ENCODE peak calls at places on chromosomes 4 and X, in ten cellular contexts. One of them, this sample, is unnamed.

GRCh38 chrX:153537526-153538295 is 20.3 kb downstream of the ATP2B3 start:
- DNase-seq in foreskin fibroblast: no peak
- DNase-seq in brain microvascular endothelial cell: no peak
- DNase-seq in cardiac muscle cell: no peak
- DNase-seq in cardiac fibroblast: no peak
- DNase-seq in HCT116: no peak
- DNase-seq in colonic mucosa: no peak
- DNase-seq in RWPE1: no peak
- DNase-seq in breast epithelium: no peak
- DNase-seq in fibroblast of lung: no peak
- DNase-seq in this sample: no peak

GRCh38 chr4:32140636-32141035 is 1420.5 kb downstream of the PCDH7 start:
- DNase-seq in colonic mucosa: no peak
- DNase-seq in fibroblast of lung: peak
- DNase-seq in RWPE1: peak
- DNase-seq in breast epithelium: no peak
- DNase-seq in cardiac muscle cell: peak
- DNase-seq in brain microvascular endothelial cell: peak
- DNase-seq in HCT116: no peak
- DNase-seq in cardiac fibroblast: peak
- DNase-seq in foreskin fibroblast: peak
- DNase-seq in this sample: no peak

GRCh38 chr4:95761441-95761840 is 78.5 kb upstream of the PDHA2 start:
- DNase-seq in brain microvascular endothelial cell: peak
- DNase-seq in RWPE1: peak
- DNase-seq in foreskin fibroblast: peak
- DNase-seq in colonic mucosa: no peak
- DNase-seq in cardiac muscle cell: peak
- DNase-seq in cardiac fibroblast: peak
- DNase-seq in breast epithelium: no peak
- DNase-seq in fibroblast of lung: peak
- DNase-seq in HCT116: peak
- DNase-seq in this sample: no peak

GRCh38 chrX:115650916-115651315 is 89.9 kb downstream of the PLS3 start:
- DNase-seq in fibroblast of lung: peak
- DNase-seq in cardiac fibroblast: peak
- DNase-seq in breast epithelium: no peak
- DNase-seq in RWPE1: peak
- DNase-seq in foreskin fibroblast: peak
- DNase-seq in brain microvascular endothelial cell: peak
- DNase-seq in HCT116: peak
- DNase-seq in colonic mucosa: peak
- DNase-seq in cardiac muscle cell: peak
- DNase-seq in this sample: peak

GRCh38 chrX:24659106-24659505 is 12.0 kb upstream of the PCYT1B start:
- DNase-seq in colonic mucosa: no peak
- DNase-seq in foreskin fibroblast: no peak
- DNase-seq in fibroblast of lung: no peak
- DNase-seq in cardiac fibroblast: no peak
- DNase-seq in HCT116: no peak
- DNase-seq in RWPE1: no peak
- DNase-seq in breast epithelium: no peak
- DNase-seq in brain microvascular endothelial cell: no peak
- DNase-seq in cardiac muscle cell: no peak
- DNase-seq in this sample: no peak

GRCh38 chr4:108889696-108890475 is 127.0 kb upstream of the ETNPPL start:
- DNase-seq in cardiac fibroblast: no peak
- DNase-seq in RWPE1: no peak
- DNase-seq in brain microvascular endothelial cell: no peak
- DNase-seq in HCT116: no peak
- DNase-seq in breast epithelium: no peak
- DNase-seq in foreskin fibroblast: no peak
- DNase-seq in fibroblast of lung: peak
- DNase-seq in cardiac muscle cell: no peak
- DNase-seq in colonic mucosa: no peak
- DNase-seq in this sample: no peak

GRCh38 chr4:41963105-41963504 is 18.5 kb upstream of the DCAF4L1 start:
- DNase-seq in colonic mucosa: no peak
- DNase-seq in cardiac muscle cell: peak
- DNase-seq in cardiac fibroblast: peak
- DNase-seq in breast epithelium: no peak
- DNase-seq in RWPE1: peak
- DNase-seq in brain microvascular endothelial cell: peak
- DNase-seq in foreskin fibroblast: peak
- DNase-seq in fibroblast of lung: peak
- DNase-seq in HCT116: peak
- DNase-seq in this sample: peak

GRCh38 chr4:80767944-80768343 is 262.6 kb upstream of the BMP3 start:
- DNase-seq in breast epithelium: no peak
- DNase-seq in HCT116: no peak
- DNase-seq in cardiac fibroblast: no peak
- DNase-seq in fibroblast of lung: peak
- DNase-seq in brain microvascular endothelial cell: no peak
- DNase-seq in foreskin fibroblast: peak
- DNase-seq in colonic mucosa: no peak
- DNase-seq in RWPE1: peak
- DNase-seq in cardiac muscle cell: no peak
- DNase-seq in this sample: peak

GRCh38 chr4:89939464-89939863 is 44.8 kb downstream of the MMRN1 start:
- DNase-seq in foreskin fibroblast: no peak
- DNase-seq in HCT116: no peak
- DNase-seq in cardiac fibroblast: no peak
- DNase-seq in breast epithelium: no peak
- DNase-seq in brain microvascular endothelial cell: no peak
- DNase-seq in fibroblast of lung: no peak
- DNase-seq in colonic mucosa: no peak
- DNase-seq in RWPE1: no peak
- DNase-seq in cardiac muscle cell: no peak
- DNase-seq in this sample: no peak

GRCh38 chrX:101708180-101708579 is 48.5 kb upstream of the ARMCX2 start:
- DNase-seq in brain microvascular endothelial cell: no peak
- DNase-seq in fibroblast of lung: no peak
- DNase-seq in breast epithelium: no peak
- DNase-seq in cardiac muscle cell: no peak
- DNase-seq in HCT116: no peak
- DNase-seq in colonic mucosa: no peak
- DNase-seq in foreskin fibroblast: peak
- DNase-seq in RWPE1: no peak
- DNase-seq in cardiac fibroblast: peak
- DNase-seq in this sample: no peak

GRCh38 chr4:187141101-187141500 is 417.4 kb upstream of the FAT1 start:
- DNase-seq in fibroblast of lung: peak
- DNase-seq in colonic mucosa: no peak
- DNase-seq in RWPE1: no peak
- DNase-seq in breast epithelium: no peak
- DNase-seq in cardiac fibroblast: no peak
- DNase-seq in cardiac muscle cell: no peak
- DNase-seq in foreskin fibroblast: no peak
- DNase-seq in HCT116: no peak
- DNase-seq in brain microvascular endothelial cell: no peak
- DNase-seq in this sample: peak

GRCh38 chr4:173013232-173013932 is 155.2 kb upstream of the GALNT7 start:
- DNase-seq in cardiac fibroblast: peak
- DNase-seq in HCT116: no peak
- DNase-seq in RWPE1: peak
- DNase-seq in breast epithelium: no peak
- DNase-seq in cardiac muscle cell: peak
- DNase-seq in foreskin fibroblast: peak
- DNase-seq in fibroblast of lung: peak
- DNase-seq in brain microvascular endothelial cell: peak
- DNase-seq in colonic mucosa: peak
- DNase-seq in this sample: peak

GRCh38 chrX:133249659-133250058 is 31.5 kb upstream of the TFDP3 start:
- DNase-seq in HCT116: no peak
- DNase-seq in colonic mucosa: no peak
- DNase-seq in RWPE1: peak
- DNase-seq in cardiac muscle cell: peak
- DNase-seq in fibroblast of lung: peak
- DNase-seq in cardiac fibroblast: no peak
- DNase-seq in brain microvascular endothelial cell: no peak
- DNase-seq in breast epithelium: no peak
- DNase-seq in foreskin fibroblast: no peak
- DNase-seq in this sample: no peak
- TF ChIP-seq CTCF in HCT116: no peak
- TF ChIP-seq CTCF in colonic mucosa: no peak
- TF ChIP-seq CTCF in RWPE1: no peak
- TF ChIP-seq CTCF in cardiac muscle cell: no peak
- TF ChIP-seq CTCF in fibroblast of lung: no peak
- TF ChIP-seq CTCF in cardiac fibroblast: no peak
- TF ChIP-seq CTCF in brain microvascular endothelial cell: peak
- TF ChIP-seq CTCF in breast epithelium: no peak
- TF ChIP-seq CTCF in foreskin fibroblast: no peak
- TF ChIP-seq CTCF in this sample: no peak

GRCh38 chr4:37798616-37799015 is 27.9 kb upstream of the PGM2 start:
- DNase-seq in colonic mucosa: no peak
- DNase-seq in RWPE1: no peak
- DNase-seq in breast epithelium: no peak
- DNase-seq in brain microvascular endothelial cell: no peak
- DNase-seq in HCT116: no peak
- DNase-seq in cardiac fibroblast: no peak
- DNase-seq in cardiac muscle cell: no peak
- DNase-seq in foreskin fibroblast: no peak
- DNase-seq in fibroblast of lung: no peak
- DNase-seq in this sample: no peak

GRCh38 chr4:37805091-37805490 is 21.4 kb upstream of the PGM2 start:
- DNase-seq in cardiac muscle cell: no peak
- DNase-seq in foreskin fibroblast: no peak
- DNase-seq in brain microvascular endothelial cell: no peak
- DNase-seq in cardiac fibroblast: no peak
- DNase-seq in colonic mucosa: no peak
- DNase-seq in HCT116: no peak
- DNase-seq in RWPE1: no peak
- DNase-seq in fibroblast of lung: no peak
- DNase-seq in breast epithelium: no peak
- DNase-seq in this sample: no peak

GRCh38 chr4:37799941-37800554 is 26.4 kb upstream of the PGM2 start:
- DNase-seq in fibroblast of lung: no peak
- DNase-seq in brain microvascular endothelial cell: no peak
- DNase-seq in cardiac muscle cell: no peak
- DNase-seq in breast epithelium: no peak
- DNase-seq in HCT116: no peak
- DNase-seq in colonic mucosa: no peak
- DNase-seq in foreskin fibroblast: no peak
- DNase-seq in cardiac fibroblast: peak
- DNase-seq in RWPE1: no peak
- DNase-seq in this sample: no peak

GRCh38 chr4:37803348-37803973 is 23.0 kb upstream of the PGM2 start:
- DNase-seq in colonic mucosa: no peak
- DNase-seq in cardiac fibroblast: peak
- DNase-seq in HCT116: no peak
- DNase-seq in fibroblast of lung: peak
- DNase-seq in breast epithelium: no peak
- DNase-seq in cardiac muscle cell: peak
- DNase-seq in RWPE1: peak
- DNase-seq in brain microvascular endothelial cell: no peak
- DNase-seq in foreskin fibroblast: peak
- DNase-seq in this sample: peak

GRCh38 chr4:37802068-37802666 is 24.3 kb upstream of the PGM2 start:
- DNase-seq in RWPE1: peak
- DNase-seq in breast epithelium: peak
- DNase-seq in colonic mucosa: peak
- DNase-seq in fibroblast of lung: peak
- DNase-seq in cardiac fibroblast: peak
- DNase-seq in cardiac muscle cell: peak
- DNase-seq in brain microvascular endothelial cell: peak
- DNase-seq in HCT116: peak
- DNase-seq in foreskin fibroblast: peak
- DNase-seq in this sample: peak
- TF ChIP-seq CTCF in RWPE1: peak
- TF ChIP-seq CTCF in breast epithelium: no peak
- TF ChIP-seq CTCF in colonic mucosa: peak
- TF ChIP-seq CTCF in fibroblast of lung: peak
- TF ChIP-seq CTCF in cardiac fibroblast: peak
- TF ChIP-seq CTCF in cardiac muscle cell: peak
- TF ChIP-seq CTCF in brain microvascular endothelial cell: peak
- TF ChIP-seq CTCF in HCT116: peak
- TF ChIP-seq CTCF in foreskin fibroblast: peak
- TF ChIP-seq CTCF in this sample: peak

GRCh38 chr4:169340834-169341233 is 70.1 kb upstream of the SH3RF1 start:
- DNase-seq in foreskin fibroblast: no peak
- DNase-seq in cardiac muscle cell: no peak
- DNase-seq in colonic mucosa: no peak
- DNase-seq in breast epithelium: no peak
- DNase-seq in fibroblast of lung: peak
- DNase-seq in RWPE1: no peak
- DNase-seq in HCT116: no peak
- DNase-seq in cardiac fibroblast: no peak
- DNase-seq in brain microvascular endothelial cell: no peak
- DNase-seq in this sample: no peak
- TF ChIP-seq CTCF in foreskin fibroblast: no peak
- TF ChIP-seq CTCF in cardiac muscle cell: no peak
- TF ChIP-seq CTCF in colonic mucosa: no peak
- TF ChIP-seq CTCF in breast epithelium: no peak
- TF ChIP-seq CTCF in fibroblast of lung: no peak
- TF ChIP-seq CTCF in RWPE1: no peak
- TF ChIP-seq CTCF in HCT116: no peak
- TF ChIP-seq CTCF in cardiac fibroblast: no peak
- TF ChIP-seq CTCF in brain microvascular endothelial cell: no peak
- TF ChIP-seq CTCF in this sample: no peak

GRCh38 chrX:11531226-11531625 is 134.5 kb downstream of the ARHGAP6 start:
- DNase-seq in colonic mucosa: no peak
- DNase-seq in brain microvascular endothelial cell: no peak
- DNase-seq in cardiac muscle cell: peak
- DNase-seq in breast epithelium: no peak
- DNase-seq in RWPE1: no peak
- DNase-seq in fibroblast of lung: peak
- DNase-seq in HCT116: no peak
- DNase-seq in cardiac fibroblast: peak
- DNase-seq in foreskin fibroblast: peak
- DNase-seq in this sample: no peak
- TF ChIP-seq CTCF in colonic mucosa: no peak
- TF ChIP-seq CTCF in brain microvascular endothelial cell: peak
- TF ChIP-seq CTCF in cardiac muscle cell: peak
- TF ChIP-seq CTCF in breast epithelium: no peak
- TF ChIP-seq CTCF in RWPE1: peak
- TF ChIP-seq CTCF in fibroblast of lung: peak
- TF ChIP-seq CTCF in HCT116: no peak
- TF ChIP-seq CTCF in cardiac fibroblast: peak
- TF ChIP-seq CTCF in foreskin fibroblast: peak
- TF ChIP-seq CTCF in this sample: peak

GRCh38 chr4:88573995-88574394 is 18.3 kb upstream of the HERC3 start:
- DNase-seq in colonic mucosa: no peak
- DNase-seq in HCT116: peak
- DNase-seq in foreskin fibroblast: peak
- DNase-seq in brain microvascular endothelial cell: peak
- DNase-seq in breast epithelium: no peak
- DNase-seq in cardiac muscle cell: peak
- DNase-seq in cardiac fibroblast: peak
- DNase-seq in RWPE1: no peak
- DNase-seq in fibroblast of lung: peak
- DNase-seq in this sample: peak
- TF ChIP-seq CTCF in colonic mucosa: no peak
- TF ChIP-seq CTCF in HCT116: peak
- TF ChIP-seq CTCF in foreskin fibroblast: peak
- TF ChIP-seq CTCF in brain microvascular endothelial cell: peak
- TF ChIP-seq CTCF in breast epithelium: no peak
- TF ChIP-seq CTCF in cardiac muscle cell: peak
- TF ChIP-seq CTCF in cardiac fibroblast: no peak
- TF ChIP-seq CTCF in RWPE1: no peak
- TF ChIP-seq CTCF in fibroblast of lung: peak
- TF ChIP-seq CTCF in this sample: peak

GRCh38 chr4:24488399-24489164 is 95.8 kb downstream of the DHX15 start:
- DNase-seq in cardiac fibroblast: peak
- DNase-seq in colonic mucosa: peak
- DNase-seq in RWPE1: peak
- DNase-seq in cardiac muscle cell: peak
- DNase-seq in brain microvascular endothelial cell: peak
- DNase-seq in breast epithelium: peak
- DNase-seq in fibroblast of lung: peak
- DNase-seq in HCT116: peak
- DNase-seq in foreskin fibroblast: peak
- DNase-seq in this sample: peak
- TF ChIP-seq CTCF in cardiac fibroblast: peak
- TF ChIP-seq CTCF in colonic mucosa: peak
- TF ChIP-seq CTCF in RWPE1: peak
- TF ChIP-seq CTCF in cardiac muscle cell: peak
- TF ChIP-seq CTCF in brain microvascular endothelial cell: peak
- TF ChIP-seq CTCF in breast epithelium: peak
- TF ChIP-seq CTCF in fibroblast of lung: peak
- TF ChIP-seq CTCF in HCT116: peak
- TF ChIP-seq CTCF in foreskin fibroblast: peak
- TF ChIP-seq CTCF in this sample: peak

This sample was measured in HFFc6.